ENCODE peak calls at places on chromosome 17, in seven cellular contexts. T is GM23248, D is aorta, M is pancreas, Z is PC-3, A is A549, G is lower lobe of right lung. F is an unnamed sample. For H3K4me1, the result is how much of the 10 kb centered on the place peaks cover.

GRCh38 chr17:30191072-30191471 is 44.4 kb downstream of the SLC6A4 start:
- DNase-seq in T (no peak), D (no peak), M (no peak), Z (no peak), A (no peak), G (no peak), F (no peak)

GRCh38 chr17:55442953-55443683 is 21.5 kb upstream of the MMD start:
- DNase-seq in T (no peak), D (no peak), M (no peak), Z (no peak), A (no peak), G (no peak), F (no peak)

GRCh38 chr17:31216053-31216751 is 80.8 kb downstream of the OMG start:
- DNase-seq in T (peak), D (no peak), M (no peak), Z (peak), A (peak), G (no peak), F (no peak)

GRCh38 chr17:38874505-38875419 is 4.9 kb downstream of the LASP1 start:
- DNase-seq in T (peak), D (peak), M (peak), Z (no peak), A (no peak), G (no peak), F (no peak)

GRCh38 chr17:37605813-37606505 is 3.3 kb downstream of the SYNRG start:
- DNase-seq in T (peak), D (no peak), M (no peak), Z (no peak), A (no peak), G (no peak), F (no peak)

GRCh38 chr17:17052462-17053221 is 10.4 kb downstream of the MPRIP start:
- DNase-seq in T (no peak), D (no peak), M (no peak), Z (no peak), A (no peak), G (no peak), F (peak)

GRCh38 chr17:32285770-32286517 is 20.3 kb downstream of the RHBDL3 start:
- DNase-seq in T (no peak), D (no peak), M (no peak), Z (no peak), A (no peak), G (no peak), F (no peak)

GRCh38 chr17:67168485-67168884 is 76.5 kb downstream of the HELZ start:
- DNase-seq in T (no peak), D (no peak), M (no peak), Z (no peak), A (no peak), G (no peak), F (no peak)

GRCh38 chr17:17351901-17352781 is 49.0 kb downstream of the NT5M start:
- DNase-seq in T (peak), D (no peak), M (peak), Z (peak), A (no peak), G (no peak), F (peak)

GRCh38 chr17:72311004-72311403 is 190.2 kb downstream of the SOX9 start:
- DNase-seq in T (no peak), D (no peak), M (no peak), Z (no peak), A (no peak), G (no peak), F (no peak)

GRCh38 chr17:79454826-79455225 is 156.0 kb downstream of the RBFOX3 start:
- DNase-seq in T (no peak), D (no peak), M (no peak), Z (no peak), A (no peak), G (no peak), F (no peak)

GRCh38 chr17:2083613-2084128 is 28.8 kb downstream of the HIC1 start:
- DNase-seq in T (no peak), D (no peak), M (no peak), Z (no peak), A (no peak), G (peak), F (no peak)

GRCh38 chr17:7476951-7477350 is 2.5 kb downstream of the ZBTB4 start:
- DNase-seq in T (no peak), D (no peak), M (no peak), Z (no peak), A (no peak), G (no peak), F (no peak)

GRCh38 chr17:44502598-44503079 is 567 bp downstream of the GPATCH8 start:
- DNase-seq in T (peak), D (no peak), M (peak), Z (peak), A (peak), G (no peak), F (peak)

GRCh38 chr17:36482611-36483504 is 3.6 kb upstream of the ZNHIT3 start:
- DNase-seq in T (peak), D (peak), M (peak), Z (peak), A (peak), G (peak), F (peak)

GRCh38 chr17:3049705-3050295 is 13.6 kb downstream of the OR1D5 start:
- DNase-seq in T (peak), D (no peak), M (no peak), Z (peak), A (no peak), G (no peak), F (no peak)

GRCh38 chr17:58091024-58091567 is 7.9 kb downstream of the DYNLL2 start:
- DNase-seq in T (no peak), D (no peak), M (no peak), Z (no peak), A (no peak), G (no peak), F (no peak)

GRCh38 chr17:27424941-27425340 is 31.3 kb upstream of the KSR1 start:
- DNase-seq in T (no peak), D (no peak), M (no peak), Z (no peak), A (no peak), G (peak), F (no peak)

GRCh38 chr17:31489295-31490018 is 98.0 kb downstream of the RAB11FIP4 start:
- DNase-seq in T (no peak), D (no peak), M (peak), Z (peak), A (no peak), G (peak), F (no peak)

GRCh38 chr17:71163121-71163812 is 957.6 kb upstream of the SOX9 start:
- DNase-seq in T (no peak), D (no peak), M (peak), Z (peak), A (no peak), G (no peak), F (no peak)

GRCh38 chr17:71959129-71959528 is 161.7 kb upstream of the SOX9 start:
- DNase-seq in T (peak), D (no peak), M (no peak), Z (peak), A (peak), G (no peak), F (no peak)

GRCh38 chr17:72922223-72922622 is 170.3 kb downstream of the SLC39A11 start:
- DNase-seq in T (no peak), D (no peak), M (no peak), Z (no peak), A (no peak), G (no peak), F (no peak)

GRCh38 chr17:17900615-17901520 is 64.1 kb upstream of the SREBF1 start:
- DNase-seq in T (peak), D (peak), M (no peak), Z (peak), A (peak), G (peak), F (peak)

GRCh38 chr17:79005063-79005861 is 4.3 kb downstream of the CANT1 start:
- DNase-seq in T (no peak), D (peak), M (peak), Z (peak), A (no peak), G (no peak), F (no peak)

DNA sequence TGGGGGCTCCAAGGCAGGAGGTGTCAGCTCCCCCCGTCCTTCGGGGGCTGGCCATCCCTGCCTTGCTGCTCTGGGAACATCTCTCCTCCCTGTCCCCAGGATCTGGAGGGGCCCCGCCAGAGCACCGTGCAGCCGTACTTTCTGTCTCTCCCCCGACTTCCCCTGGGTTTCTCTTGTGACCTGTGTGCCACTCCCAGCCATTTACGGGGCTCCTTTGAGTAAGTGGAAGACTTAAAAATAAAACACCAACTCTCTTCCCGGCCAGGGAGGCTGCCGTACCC is 60.6 kb downstream of the BAIAP2 start:
- DNase-seq in T (no peak), D (no peak), M (no peak), Z (no peak), A (no peak), G (no peak), F (no peak)
- H3K4me1 ChIP-seq in T (under half), D (under half), M (under half), Z (half or more), A (half or more), G (half or more), F (under half)

DNA sequence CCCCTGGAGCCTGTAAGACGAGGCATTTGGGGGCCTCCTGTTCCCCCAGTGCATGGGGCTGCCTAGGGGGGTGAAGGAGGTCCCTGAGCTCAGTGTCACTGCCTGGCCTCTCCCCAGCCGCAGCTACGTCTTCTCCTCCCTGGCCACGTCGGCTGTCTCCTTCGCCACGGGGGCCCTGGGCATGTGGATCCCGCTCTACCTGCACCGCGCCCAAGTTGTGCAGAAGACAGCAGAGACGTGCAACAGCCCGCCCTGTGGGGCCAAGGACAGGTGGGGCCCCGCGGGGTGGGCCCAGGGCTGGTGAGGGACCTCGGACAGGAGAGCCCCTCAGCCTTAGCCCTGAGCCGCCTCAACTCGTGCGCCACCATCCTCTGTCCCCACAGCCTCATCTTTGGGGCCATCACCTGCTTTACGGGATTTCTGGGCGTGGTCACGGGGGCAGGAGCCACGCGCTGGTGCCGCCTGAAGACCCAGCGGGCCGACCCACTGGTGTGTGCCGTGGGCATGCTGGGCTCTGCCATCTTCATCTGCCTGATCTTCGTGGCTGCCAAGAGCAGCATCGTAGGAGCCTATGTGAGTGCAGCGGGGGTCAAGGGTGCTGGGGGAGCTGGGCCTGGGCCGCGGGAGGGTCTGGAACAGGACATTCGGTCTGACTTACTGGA is 22.2 kb downstream of the MYBBP1A start:
- DNase-seq in T (no peak), D (no peak), M (no peak), Z (no peak), A (no peak), G (no peak), F (no peak)
- H3K27ac ChIP-seq in T (no peak), D (no peak), M (no peak), Z (no peak), A (peak), G (peak), F (peak)

GRCh38 chr17:47728214-47728877 is 4.7 kb upstream of the TBX21 start:
- DNase-seq in T (no peak), D (peak), M (no peak), Z (no peak), A (no peak), G (peak), F (peak)

GRCh38 chr17:47727704-47728036 is 5.4 kb upstream of the TBX21 start:
- DNase-seq in T (no peak), D (peak), M (no peak), Z (no peak), A (no peak), G (peak), F (peak)

GRCh38 chr17:47724705-47725104 is 8.3 kb upstream of the TBX21 start:
- DNase-seq in T (no peak), D (no peak), M (no peak), Z (no peak), A (no peak), G (no peak), F (no peak)

GRCh38 chr17:47725446-47726109 is 7.5 kb upstream of the TBX21 start:
- DNase-seq in T (no peak), D (no peak), M (no peak), Z (no peak), A (no peak), G (no peak), F (no peak)

GRCh38 chr17:47726796-47727703 is 6.0 kb upstream of the TBX21 start:
- DNase-seq in T (no peak), D (no peak), M (no peak), Z (no peak), A (no peak), G (peak), F (peak)
- H3K4me1 ChIP-seq in T (under half), D (under half), M (under half), Z (under half), A (under half), G (under half), F (under half)

DNA sequence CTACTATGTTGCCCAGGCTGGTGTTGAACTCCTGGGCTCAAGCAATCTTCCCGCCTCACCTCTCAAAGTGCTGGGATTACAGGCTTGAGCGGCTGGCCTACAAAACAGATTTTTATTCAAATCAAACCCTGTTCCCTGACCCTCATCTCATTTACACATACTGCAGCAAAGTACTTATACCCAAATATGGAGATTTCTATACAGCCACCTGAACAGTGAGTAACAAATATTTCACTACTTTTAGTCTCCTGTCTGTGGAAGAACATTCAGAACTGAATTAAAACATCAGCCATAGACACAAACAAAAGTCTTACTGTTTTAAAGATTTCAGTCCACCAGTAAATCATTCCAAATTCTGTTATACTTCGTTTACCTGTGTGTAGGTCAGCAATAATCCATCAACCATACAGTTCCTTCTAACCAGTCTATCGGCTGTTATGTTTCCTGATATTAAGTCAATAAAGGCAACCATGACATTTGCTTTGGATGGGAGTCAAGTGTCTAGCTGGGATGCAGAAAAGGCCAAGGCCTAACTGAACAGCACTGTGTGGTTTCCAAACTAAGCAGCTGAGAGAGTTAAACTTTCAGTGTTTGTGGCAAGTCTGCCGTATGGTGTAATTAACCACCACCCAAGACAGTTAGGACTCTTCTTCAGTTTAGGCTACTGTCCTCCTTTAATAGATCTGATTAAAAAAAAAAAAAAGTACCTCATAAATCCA is 22.3 kb downstream of the ERN1 start:
- DNase-seq in T (no peak), D (no peak), M (no peak), Z (peak), A (no peak), G (no peak), F (no peak)
- H3K27ac ChIP-seq in T (no peak), D (no peak), M (peak), Z (no peak), A (peak), G (no peak), F (no peak)

GRCh38 chr17:77211681-77212080 is 70.9 kb downstream of the SEC14L1 start:
- DNase-seq in T (no peak), D (no peak), M (no peak), Z (no peak), A (no peak), G (no peak), F (no peak)

GRCh38 chr17:77213778-77214132 is 73.0 kb downstream of the SEC14L1 start:
- DNase-seq in T (no peak), D (no peak), M (no peak), Z (no peak), A (no peak), G (no peak), F (no peak)

GRCh38 chr17:77212081-77212832 is 71.5 kb downstream of the SEC14L1 start:
- DNase-seq in T (no peak), D (no peak), M (no peak), Z (no peak), A (no peak), G (no peak), F (no peak)

GRCh38 chr17:77214328-77214727 is 73.6 kb downstream of the SEC14L1 start:
- DNase-seq in T (no peak), D (no peak), M (no peak), Z (no peak), A (no peak), G (no peak), F (no peak)

GRCh38 chr17:77212833-77213777 is 72.3 kb downstream of the SEC14L1 start:
- DNase-seq in T (no peak), D (no peak), M (no peak), Z (no peak), A (no peak), G (no peak), F (no peak)
- H3K4me1 ChIP-seq in T (under half), D (under half), M (under half), Z (under half), A (under half), G (under half), F (under half)

GRCh38 chr17:75624021-75624420 is 9.2 kb upstream of the SMIM5 start:
- DNase-seq in T (no peak), D (no peak), M (peak), Z (no peak), A (no peak), G (no peak), F (no peak)

GRCh38 chr17:75624714-75625345 is 8.4 kb upstream of the SMIM5 start:
- DNase-seq in T (no peak), D (no peak), M (peak), Z (no peak), A (no peak), G (no peak), F (no peak)

GRCh38 chr17:75626496-75627038 is 6.7 kb upstream of the SMIM5 start:
- DNase-seq in T (no peak), D (no peak), M (peak), Z (no peak), A (no peak), G (no peak), F (no peak)

GRCh38 chr17:75627094-75627493 is 6.1 kb upstream of the SMIM5 start:
- DNase-seq in T (no peak), D (no peak), M (peak), Z (no peak), A (no peak), G (no peak), F (no peak)

DNA sequence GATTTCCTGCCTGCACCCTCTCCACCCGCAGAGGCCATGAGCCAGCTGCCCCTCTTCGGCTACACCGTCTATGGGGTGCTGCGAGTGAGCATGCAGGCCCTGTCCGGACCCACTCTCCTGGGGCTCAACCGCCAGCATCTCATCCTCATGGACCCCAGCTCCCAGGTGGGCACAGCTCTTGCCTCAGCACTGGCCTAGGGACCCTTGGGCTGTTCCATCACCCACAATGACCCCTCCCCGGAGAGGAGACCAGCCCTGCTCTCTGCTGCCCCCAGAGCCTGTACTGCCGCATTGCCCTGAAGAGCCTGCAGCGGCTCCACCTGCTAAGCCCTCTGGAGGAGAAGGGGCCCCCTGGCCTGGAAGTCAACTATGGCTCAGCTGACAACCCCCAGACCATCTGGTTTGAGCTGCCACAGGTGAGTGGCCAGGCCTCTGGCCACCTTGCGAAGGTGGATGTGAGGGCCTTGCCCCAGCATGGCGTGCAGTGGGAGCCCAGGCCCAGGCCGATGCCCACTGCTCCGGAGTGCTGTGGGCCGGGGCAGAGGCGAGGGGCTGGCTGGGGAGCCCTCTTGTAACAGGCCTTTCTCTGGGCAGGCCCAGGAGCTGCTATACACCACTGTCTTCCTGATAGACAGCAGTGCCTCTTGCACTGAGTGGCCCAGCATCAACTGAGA is 7.3 kb upstream of the SMIM5 start:
- DNase-seq in T (peak), D (no peak), M (peak), Z (peak), A (peak), G (no peak), F (no peak)
- H3K27ac ChIP-seq in T (no peak), D (no peak), M (no peak), Z (no peak), A (no peak), G (no peak), F (no peak)

DNA sequence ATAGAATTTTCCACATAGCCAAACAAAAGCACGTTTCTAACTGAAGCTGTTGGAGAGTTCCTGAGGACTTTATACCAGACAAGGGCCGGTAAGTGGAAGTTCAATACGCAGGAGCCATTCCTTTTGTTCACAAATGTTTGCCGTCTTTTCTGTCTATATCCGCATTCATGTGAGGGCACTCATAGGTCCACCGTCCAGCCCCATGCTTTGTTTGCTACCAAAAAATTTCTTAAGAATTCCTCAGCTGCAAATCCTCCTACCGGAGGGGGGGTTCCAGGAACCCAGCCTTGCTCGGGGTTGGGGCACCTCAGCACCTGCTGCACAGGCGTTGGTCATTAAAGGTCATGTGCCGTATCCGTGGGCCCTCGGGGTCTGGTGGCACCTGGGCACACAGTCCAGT is 276.8 kb downstream of the SEC14L1 start:
- DNase-seq in T (no peak), D (no peak), M (no peak), Z (no peak), A (no peak), G (no peak), F (no peak)
- H3K4me1 ChIP-seq in T (under half), D (under half), M (under half), Z (under half), A (half or more), G (half or more), F (half or more)